ENCODE peak calls at places on chromosomes 2 and 18, in five cellular contexts. G is T-helper 1 cell, X is uterus, U is HuH-7.5, T is left ventricle myocardium inferior. I is an unnamed sample.

GRCh38 chr18:25630682-25631081 is 278.7 kb upstream of the ZNF521 start:
- DNase-seq in G (no peak), X (no peak), U (no peak), T (no peak), I (no peak)

GRCh38 chr2:180747728-180748127 is 232.7 kb upstream of the UBE2E3 start:
- DNase-seq in G (no peak), X (no peak), U (no peak), T (no peak), I (no peak)

GRCh38 chr2:207734264-207734635 is 22.8 kb downstream of the CCNYL1 start:
- DNase-seq in G (no peak), X (no peak), U (peak; percentile 19), T (no peak), I (no peak)

GRCh38 chr2:74440005-74440377 is 1.7 kb downstream of the RTKN start:
- DNase-seq in G (no peak), X (peak; percentile 57), U (no peak), T (peak; percentile 89), I (no peak)

GRCh38 chr18:37124511-37124910 is 295.6 kb downstream of the KIAA1328 start:
- DNase-seq in G (no peak), X (no peak), U (no peak), T (no peak), I (no peak)

GRCh38 chr18:36634573-36635216 is 194.1 kb downstream of the TPGS2 start:
- DNase-seq in G (no peak), X (no peak), U (no peak), T (no peak), I (no peak)

GRCh38 chr2:85277416-85278158 is 50.2 kb downstream of the TGOLN2 start:
- DNase-seq in G (no peak), X (peak; percentile 65), U (no peak), T (peak; percentile 61), I (no peak)

GRCh38 chr18:48763714-48764100 is 187.1 kb downstream of the SMAD7 start:
- DNase-seq in G (no peak), X (no peak), U (no peak), T (no peak), I (no peak)

GRCh38 chr2:75194184-75194868 is 5.0 kb downstream of the TACR1 start:
- DNase-seq in G (no peak), X (no peak), U (no peak), T (no peak), I (no peak)

GRCh38 chr18:58537272-58538038 is 91.4 kb downstream of the ALPK2 start:
- DNase-seq in G (no peak), X (no peak), U (no peak), T (no peak), I (no peak)

GRCh38 chr2:5980351-5981054 is 288.3 kb downstream of the SOX11 start:
- DNase-seq in G (no peak), X (no peak), U (no peak), T (no peak), I (no peak)

GRCh38 chr2:64551851-64552250 is 27.7 kb downstream of the AFTPH start:
- DNase-seq in G (no peak), X (no peak), U (no peak), T (no peak), I (no peak)

GRCh38 chr2:44100351-44100750 is 68.3 kb upstream of the PPM1B start:
- DNase-seq in G (no peak), X (peak; percentile 69), U (no peak), T (peak; percentile 25), I (no peak)

GRCh38 chr2:147373800-147374409 is 470.9 kb upstream of the ACVR2A start:
- DNase-seq in G (no peak), X (no peak), U (no peak), T (no peak), I (no peak)

GRCh38 chr2:130288467-130289403 is 54.0 kb upstream of the IMP4 start:
- DNase-seq in G (no peak), X (no peak), U (no peak), T (no peak), I (no peak)

GRCh38 chr2:29747786-29748470 is 173.5 kb downstream of the ALK start:
- DNase-seq in G (no peak), X (no peak), U (no peak), T (no peak), I (no peak)

GRCh38 chr2:41703123-41703522 is 344.7 kb upstream of the PKDCC start:
- DNase-seq in G (no peak), X (no peak), U (no peak), T (no peak), I (no peak)

GRCh38 chr2:33011941-33012340 is 65.2 kb downstream of the LTBP1 start:
- DNase-seq in G (no peak), X (no peak), U (no peak), T (no peak), I (no peak)

GRCh38 chr2:38213619-38214018 is 137.7 kb upstream of the CYP1B1 start:
- DNase-seq in G (no peak), X (no peak), U (no peak), T (no peak), I (no peak)

GRCh38 chr18:23719634-23720201 is 30.5 kb downstream of the LAMA3 start:
- DNase-seq in G (no peak), X (peak; percentile 57), U (no peak), T (no peak), I (no peak)

GRCh38 chr2:27000995-27001394 is 30.6 kb downstream of the MAPRE3 start:
- DNase-seq in G (no peak), X (no peak), U (no peak), T (no peak), I (no peak)

GRCh38 chr2:232876071-232876977 is 6.3 kb downstream of the SNORC start:
- DNase-seq in G (no peak), X (no peak), U (peak; percentile 86), T (no peak), I (no peak)

GRCh38 chr18:27656167-27656778 is 471.2 kb upstream of the CHST9 start:
- DNase-seq in G (no peak), X (no peak), U (no peak), T (no peak), I (no peak)

GRCh38 chr2:224958466-224958857 is 83.8 kb downstream of the DOCK10 start:
- DNase-seq in G (no peak), X (no peak), U (no peak), T (no peak), I (no peak)

GRCh38 chr2:179932786-179933185 is 71.4 kb upstream of the ZNF385B start:
- DNase-seq in G (no peak), X (no peak), U (no peak), T (peak; percentile 45), I (no peak)

GRCh38 chr2:193868833-193869232 is 1674.1 kb upstream of the TMEFF2 start:
- DNase-seq in G (no peak), X (no peak), U (no peak), T (no peak), I (no peak)

GRCh38 chr18:46199515-46200147 is 95.4 kb downstream of the HAUS1 start:
- DNase-seq in G (no peak), X (no peak), U (no peak), T (no peak), I (no peak)

GRCh38 chr2:235510305-235510704 is 16.5 kb downstream of the AGAP1 start:
- DNase-seq in G (no peak), X (no peak), U (no peak), T (no peak), I (no peak)

GRCh38 chr2:119522561-119523110 is 1.6 kb downstream of the SCTR start:
- DNase-seq in G (no peak), X (no peak), U (no peak), T (no peak), I (no peak)

GRCh38 chr2:56123538-56123937 is 60.3 kb upstream of the CCDC85A start:
- DNase-seq in G (no peak), X (no peak), U (no peak), T (no peak), I (no peak)

I was measured in T-helper 22 cell.